ENCODE peak calls at places on chromosome 4, in ten cellular contexts. E is GM13976; T is putamen; Q is hepatic stellate cell; B is activated naive CD8-positive, alpha-beta T cell treated with anti-CD3 and anti-CD28 coated beads, Interleukin-2, amount 50 U/mL, for 16 hours; W is iPS DF 6.9; H is GM23338; D is H7; V is AG08396; K is uterus. J is an unnamed sample.

GRCh38 chr4:2938906-2939305 is 24.3 kb downstream of the NOP14 start:
- DNase-seq in E (no peak), T (no peak), Q (no peak), B (no peak), W (no peak), H (no peak), D (no peak), V (no peak), K (no peak), J (no peak)

GRCh38 chr4:38128478-38129451 is 168.6 kb downstream of the PTTG2 start:
- DNase-seq in E (peak; percentile 67), T (no peak), Q (no peak), B (peak; percentile 50), W (peak; percentile 52), H (peak; percentile 92), D (peak; percentile 61), V (peak; percentile 29), K (no peak), J (peak; percentile 24)

GRCh38 chr4:16617416-16617815 is 281.0 kb downstream of the LDB2 start:
- DNase-seq in E (no peak), T (no peak), Q (peak; percentile 70), B (no peak), W (no peak), H (no peak), D (no peak), V (peak; percentile 47), K (peak; percentile 66), J (no peak)

GRCh38 chr4:170736710-170737109 is 647.0 kb upstream of the AADAT start:
- DNase-seq in E (no peak), T (no peak), Q (no peak), B (no peak), W (no peak), H (no peak), D (no peak), V (no peak), K (no peak), J (no peak)

GRCh38 chr4:17232575-17233253 is 279.2 kb downstream of the QDPR start:
- DNase-seq in E (no peak), T (peak; percentile 18), Q (peak; percentile 42), B (no peak), W (no peak), H (peak; percentile 18), D (peak; percentile 8), V (peak; percentile 73), K (peak; percentile 66), J (no peak)

GRCh38 chr4:5575941-5576340 is 132.4 kb downstream of the EVC2 start:
- DNase-seq in E (no peak), T (no peak), Q (no peak), B (no peak), W (no peak), H (no peak), D (no peak), V (no peak), K (no peak), J (no peak)

GRCh38 chr4:121448231-121448630 is 67.4 kb upstream of the QRFPR start:
- DNase-seq in E (no peak), T (no peak), Q (no peak), B (no peak), W (no peak), H (no peak), D (no peak), V (no peak), K (no peak), J (no peak)

GRCh38 chr4:174454815-174455473 is 67.3 kb downstream of the HPGD start:
- DNase-seq in E (no peak), T (no peak), Q (no peak), B (no peak), W (no peak), H (no peak), D (no peak), V (no peak), K (no peak), J (no peak)

GRCh38 chr4:113325876-113326615 is 276.6 kb downstream of the ANK2 start:
- DNase-seq in E (no peak), T (no peak), Q (no peak), B (no peak), W (no peak), H (no peak), D (no peak), V (no peak), K (no peak), J (no peak)

GRCh38 chr4:105598787-105599186 is 46.4 kb downstream of the ARHGEF38 start:
- DNase-seq in E (no peak), T (no peak), Q (no peak), B (no peak), W (no peak), H (no peak), D (no peak), V (no peak), K (no peak), J (no peak)

GRCh38 chr4:110780538-110780937 is 157.7 kb upstream of the PITX2 start:
- DNase-seq in E (no peak), T (no peak), Q (no peak), B (no peak), W (no peak), H (no peak), D (no peak), V (no peak), K (no peak), J (no peak)

GRCh38 chr4:53830511-53830910 is 233.9 kb downstream of the CHIC2 start:
- DNase-seq in E (no peak), T (no peak), Q (no peak), B (no peak), W (no peak), H (no peak), D (no peak), V (no peak), K (no peak), J (no peak)

GRCh38 chr4:39255266-39255665 is 72.9 kb downstream of the WDR19 start:
- DNase-seq in E (no peak), T (no peak), Q (peak; percentile 23), B (no peak), W (no peak), H (peak; percentile 50), D (peak; percentile 15), V (peak; percentile 26), K (no peak), J (peak; percentile 35)

GRCh38 chr4:184649971-184650855 is 675 bp downstream of the PRIMPOL start:
- DNase-seq in E (no peak), T (no peak), Q (no peak), B (no peak), W (no peak), H (peak; percentile 57), D (no peak), V (peak; percentile 25), K (no peak), J (no peak)

GRCh38 chr4:2318885-2319284 is 57.0 kb upstream of the MXD4 start:
- DNase-seq in E (peak; percentile 22), T (no peak), Q (no peak), B (no peak), W (no peak), H (no peak), D (peak; percentile 35), V (peak; percentile 5), K (no peak), J (no peak)

GRCh38 chr4:2497931-2498330 is 29.0 kb downstream of the RNF4 start:
- DNase-seq in E (peak; percentile 76), T (no peak), Q (no peak), B (no peak), W (no peak), H (no peak), D (no peak), V (no peak), K (no peak), J (no peak)

GRCh38 chr4:68855771-68856170 is 40.0 kb downstream of the UGT2B10 start:
- DNase-seq in E (no peak), T (no peak), Q (no peak), B (no peak), W (no peak), H (no peak), D (no peak), V (no peak), K (no peak), J (no peak)

GRCh38 chr4:156374069-156374468 is 420.4 kb upstream of the CTSO start:
- DNase-seq in E (no peak), T (no peak), Q (no peak), B (no peak), W (no peak), H (no peak), D (peak; percentile 11), V (no peak), K (peak; percentile 30), J (no peak)

GRCh38 chr4:39044364-39044946 is 12.2 kb upstream of the TMEM156 start:
- DNase-seq in E (peak; percentile 90), T (peak; percentile 90), Q (peak; percentile 81), B (peak; percentile 87), W (peak; percentile 82), H (peak; percentile 98), D (peak; percentile 92), V (peak; percentile 87), K (peak; percentile 95), J (peak; percentile 51)

GRCh38 chr4:8763966-8764901 is 107.4 kb downstream of the HMX1 start:
- DNase-seq in E (no peak), T (no peak), Q (no peak), B (no peak), W (no peak), H (no peak), D (peak; percentile 38), V (no peak), K (no peak), J (no peak)

GRCh38 chr4:37648084-37648817 is 37.9 kb downstream of the RELL1 start:
- DNase-seq in E (no peak), T (no peak), Q (peak; percentile 74), B (no peak), W (no peak), H (no peak), D (no peak), V (peak; percentile 87), K (peak; percentile 68), J (peak; percentile 49)

GRCh38 chr4:118757761-118758213 is 72.6 kb downstream of the METTL14 start:
- DNase-seq in E (no peak), T (no peak), Q (no peak), B (no peak), W (no peak), H (no peak), D (no peak), V (no peak), K (no peak), J (no peak)

GRCh38 chr4:121050251-121050650 is 22.1 kb downstream of the NDNF start:
- DNase-seq in E (no peak), T (no peak), Q (no peak), B (no peak), W (no peak), H (peak; percentile 22), D (no peak), V (no peak), K (no peak), J (no peak)

GRCh38 chr4:81632581-81633247 is 161.0 kb upstream of the RASGEF1B start:
- DNase-seq in E (no peak), T (no peak), Q (no peak), B (no peak), W (no peak), H (no peak), D (no peak), V (no peak), K (no peak), J (no peak)

GRCh38 chr4:17613761-17614415 is 553 bp upstream of the MED28 start:
- DNase-seq in E (no peak), T (no peak), Q (peak; percentile 55), B (no peak), W (no peak), H (peak; percentile 33), D (no peak), V (peak; percentile 63), K (peak; percentile 24), J (peak; percentile 19)

GRCh38 chr4:6538111-6538510 is 36.9 kb upstream of the MAN2B2 start:
- DNase-seq in E (no peak), T (no peak), Q (no peak), B (no peak), W (no peak), H (no peak), D (no peak), V (no peak), K (no peak), J (no peak)

GRCh38 chr4:44016582-44017421 is 431.8 kb downstream of the KCTD8 start:
- DNase-seq in E (no peak), T (no peak), Q (no peak), B (no peak), W (no peak), H (no peak), D (no peak), V (peak; percentile 2), K (no peak), J (peak; percentile 3)

GRCh38 chr4:19025031-19025430 is 1003.5 kb upstream of the LCORL start:
- DNase-seq in E (no peak), T (no peak), Q (no peak), B (no peak), W (no peak), H (no peak), D (no peak), V (no peak), K (no peak), J (no peak)

J was measured in H54.